ENCODE peak calls at places on chromosomes 11 and 22, in six cellular contexts. B is lower lobe of right lung, G is glutamatergic neuron, E is transverse colon, F is fibroblast of lung, W is lung. V is an unnamed sample.
A peak's percentile ranks its signal among the peaks of the same experiment; 100 is the strongest.

GRCh38 chr11:125082611-125083311 is 19.7 kb downstream of the SLC37A2 start:
- DNase-seq in B (no peak), G (no peak), E (no peak), F (peak; percentile 87), W (no peak), V (peak; percentile 77)

GRCh38 chr11:41414771-41415440 is 44.5 kb downstream of the LRRC4C start:
- DNase-seq in B (no peak), G (no peak), E (no peak), F (no peak), W (no peak), V (no peak)

GRCh38 chr22:27203276-27203660 is 545.9 kb downstream of the MIAT start:
- DNase-seq in B (no peak), G (no peak), E (no peak), F (no peak), W (no peak), V (no peak)

GRCh38 chr11:76825726-76826396 is 34.9 kb upstream of the ACER3 start:
- DNase-seq in B (no peak), G (no peak), E (no peak), F (no peak), W (no peak), V (no peak)

GRCh38 chr11:75771646-75772410 is 3.2 kb downstream of the DGAT2 start:
- DNase-seq in B (peak; percentile 80), G (no peak), E (peak; percentile 14), F (peak; percentile 83), W (peak; percentile 76), V (no peak)

GRCh38 chr11:69554849-69555248 is 73.4 kb downstream of the LINC01488 start:
- DNase-seq in B (no peak), G (peak; percentile 7), E (no peak), F (no peak), W (no peak), V (no peak)

GRCh38 chr11:63813563-63814382 is 517 bp downstream of the SPINDOC start:
- DNase-seq in B (peak; percentile 72), G (peak; percentile 65), E (peak; percentile 47), F (peak; percentile 68), W (peak; percentile 37), V (peak; percentile 86)

GRCh38 chr11:26621147-26621546 is 49.1 kb upstream of the MUC15 start:
- DNase-seq in B (no peak), G (no peak), E (no peak), F (peak; percentile 76), W (no peak), V (no peak)

GRCh38 chr11:57094206-57094940 is 87.4 kb upstream of the LRRC55 start:
- DNase-seq in B (no peak), G (no peak), E (no peak), F (no peak), W (no peak), V (no peak)

GRCh38 chr11:40602866-40603578 is 856.4 kb downstream of the LRRC4C start:
- DNase-seq in B (no peak), G (no peak), E (no peak), F (no peak), W (peak; percentile 34), V (no peak)

GRCh38 chr11:70829160-70829899 is 423.0 kb downstream of the SHANK2 start:
- DNase-seq in B (no peak), G (no peak), E (no peak), F (no peak), W (no peak), V (no peak)

GRCh38 chr22:23032681-23033080 is 37.6 kb upstream of the GNAZ start:
- DNase-seq in B (no peak), G (no peak), E (no peak), F (no peak), W (no peak), V (no peak)

GRCh38 chr11:4983851-4984250 is 10.8 kb upstream of the OR51L1 start:
- DNase-seq in B (no peak), G (peak; percentile 16), E (no peak), F (no peak), W (no peak), V (no peak)

GRCh38 chr22:35727436-35727835 is 9.8 kb downstream of the APOL5 start:
- DNase-seq in B (no peak), G (no peak), E (no peak), F (peak; percentile 59), W (no peak), V (no peak)

GRCh38 chr22:32994046-32994827 is 63.9 kb downstream of the SYN3 start:
- DNase-seq in B (no peak), G (no peak), E (no peak), F (no peak), W (no peak), V (peak; percentile 67)

GRCh38 chr11:114399490-114399889 is 821 bp downstream of the C11orf71 start:
- DNase-seq in B (no peak), G (no peak), E (no peak), F (no peak), W (no peak), V (no peak)

GRCh38 chr11:114398303-114398920 is 1.9 kb downstream of the C11orf71 start:
- DNase-seq in B (no peak), G (no peak), E (no peak), F (no peak), W (no peak), V (no peak)

GRCh38 chr11:114399903-114400221 is 449 bp downstream of the C11orf71 start:
- DNase-seq in B (peak; percentile 82), G (peak; percentile 79), E (no peak), F (no peak), W (no peak), V (no peak)

GRCh38 chr11:114400974-114401223 is 433 bp downstream of the RBM7 start:
- DNase-seq in B (no peak), G (no peak), E (no peak), F (no peak), W (no peak), V (no peak)

GRCh38 chr11:114400222-114400973 is at the start of the genes C11orf71 and RBM7:
- DNase-seq in B (peak; percentile 99), G (peak; percentile 98), E (peak; percentile 98), F (peak; percentile 99), W (peak; percentile 98), V (peak; percentile 98)
- TF ChIP-seq CTCF in B (peak; percentile 11), G (no peak), E (no peak), F (no peak), W (no peak), V (peak; percentile 6)

GRCh38 chr11:134032501-134033091 is 36.3 kb upstream of the JAM3 start:
- DNase-seq in B (peak; percentile 49), G (peak; percentile 77), E (no peak), F (no peak), W (no peak), V (no peak)

GRCh38 chr11:134032031-134032430 is 36.8 kb upstream of the JAM3 start:
- DNase-seq in B (peak; percentile 7), G (no peak), E (no peak), F (no peak), W (no peak), V (no peak)

GRCh38 chr11:134033276-134033675 is 35.6 kb upstream of the JAM3 start:
- DNase-seq in B (peak; percentile 34), G (no peak), E (no peak), F (no peak), W (no peak), V (no peak)

GRCh38 chr11:134028368-134028920 is 40.4 kb upstream of the JAM3 start:
- DNase-seq in B (no peak), G (no peak), E (no peak), F (no peak), W (no peak), V (peak; percentile 73)

GRCh38 chr11:134030853-134031252 is 38.0 kb upstream of the JAM3 start:
- DNase-seq in B (no peak), G (no peak), E (no peak), F (no peak), W (no peak), V (no peak)
- TF ChIP-seq CTCF in B (no peak), G (peak; percentile 39), E (no peak), F (no peak), W (no peak), V (peak; percentile 27)

GRCh38 chr22:41368543-41368817 is 13.3 kb upstream of the TEF start:
- DNase-seq in B (no peak), G (no peak), E (no peak), F (no peak), W (no peak), V (no peak)

GRCh38 chr22:41367680-41368542 is 13.8 kb upstream of the TEF start:
- DNase-seq in B (peak; percentile 80), G (peak; percentile 45), E (peak; percentile 30), F (no peak), W (peak; percentile 74), V (no peak)

GRCh38 chr22:41366323-41367014 is 15.3 kb upstream of the TEF start:
- DNase-seq in B (no peak), G (no peak), E (no peak), F (peak; percentile 11), W (no peak), V (no peak)

GRCh38 chr22:41365425-41365824 is 16.3 kb upstream of the TEF start:
- DNase-seq in B (no peak), G (no peak), E (no peak), F (no peak), W (no peak), V (no peak)

DNA sequence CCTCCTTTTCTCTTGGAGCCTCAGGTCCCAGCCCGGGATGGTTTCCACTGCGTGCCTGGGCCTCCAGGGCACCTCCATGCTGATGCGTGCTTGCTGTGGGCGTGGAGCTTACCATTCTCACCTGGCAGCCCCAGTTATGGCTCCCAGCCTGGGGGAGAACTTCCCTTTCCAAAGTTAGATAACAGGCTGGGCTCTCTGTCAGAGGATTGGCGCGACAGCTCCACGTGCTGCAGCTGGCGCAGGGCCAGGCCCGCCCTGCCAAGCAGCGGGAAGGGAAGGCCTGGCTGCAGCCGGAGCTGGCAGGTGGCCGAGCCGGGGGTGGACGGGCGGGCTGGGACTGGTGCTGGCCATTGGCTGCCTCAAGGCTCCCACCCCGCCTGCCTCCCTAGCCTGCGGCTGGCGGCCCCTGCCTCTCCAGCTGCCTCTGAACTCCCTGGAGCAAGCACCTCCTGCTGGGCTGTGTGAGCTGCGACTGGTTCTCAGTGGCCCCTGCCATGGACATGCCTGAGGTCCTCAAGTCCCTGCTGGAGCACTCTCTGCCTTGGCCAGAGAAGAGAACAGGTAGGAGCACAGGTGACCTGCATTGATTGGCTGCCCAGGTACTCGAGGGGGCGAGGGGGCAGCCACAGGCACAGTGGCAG is 14.6 kb upstream of the TEF start:
- DNase-seq in B (peak; percentile 97), G (peak; percentile 69), E (peak; percentile 95), F (peak; percentile 96), W (peak; percentile 96), V (peak; percentile 97)
- TF ChIP-seq CTCF in B (peak; percentile 39), G (no peak), E (peak; percentile 18), F (peak; percentile 46), W (no peak), V (no peak)

GRCh38 chr11:1761110-1761856 is 2.4 kb downstream of the CTSD start:
- DNase-seq in B (peak; percentile 52), G (peak; percentile 12), E (no peak), F (no peak), W (no peak), V (no peak)

GRCh38 chr11:1761857-1762536 is 1.7 kb downstream of the CTSD start:
- DNase-seq in B (peak; percentile 48), G (peak; percentile 12), E (no peak), F (no peak), W (no peak), V (no peak)

GRCh38 chr11:1759151-1759850 is 4.4 kb downstream of the CTSD start:
- DNase-seq in B (peak; percentile 49), G (no peak), E (no peak), F (no peak), W (no peak), V (no peak)

GRCh38 chr11:1759851-1760220 is 3.9 kb downstream of the CTSD start:
- DNase-seq in B (peak; percentile 54), G (no peak), E (no peak), F (no peak), W (no peak), V (no peak)

GRCh38 chr11:1760351-1761109 is 3.2 kb downstream of the CTSD start:
- DNase-seq in B (peak; percentile 92), G (peak; percentile 13), E (peak; percentile 71), F (peak; percentile 62), W (no peak), V (no peak)
- TF ChIP-seq CTCF in B (no peak), G (no peak), E (no peak), F (no peak), W (no peak), V (no peak)